ENCODE peak calls at places on chromosome 14, in six cellular contexts. One of them, this sample, is unnamed.

GRCh38 chr14:93240678-93241000 is 33.6 kb downstream of the UBR7 start:
- DNase-seq in posterior cingulate gyrus: no peak
- DNase-seq in activated naive CD8-positive, alpha-beta T cell treated with anti-CD3 and anti-CD28 coated beads, Interleukin-2, amount 10 ng/mL, durations not matched to agents 7 days and 5 days: no peak
- DNase-seq in mucosa of gallbladder: no peak
- DNase-seq in Daoy: no peak
- DNase-seq in DMS 273 treated with DMSO at 0.1 percent for 48 hours: no peak
- DNase-seq in this sample: no peak

GRCh38 chr14:75222208-75222701 is 45.8 kb upstream of the TMED10 start:
- DNase-seq in posterior cingulate gyrus: no peak
- DNase-seq in DMS 273 treated with DMSO at 0.1 percent for 48 hours: no peak
- DNase-seq in activated naive CD8-positive, alpha-beta T cell treated with anti-CD3 and anti-CD28 coated beads, Interleukin-2, amount 10 ng/mL, durations not matched to agents 7 days and 5 days: no peak
- DNase-seq in Daoy: peak; percentile 90
- DNase-seq in mucosa of gallbladder: no peak
- DNase-seq in this sample: no peak

GRCh38 chr14:77092676-77093075 is 5.4 kb upstream of the CIPC start:
- DNase-seq in posterior cingulate gyrus: no peak
- DNase-seq in DMS 273 treated with DMSO at 0.1 percent for 48 hours: no peak
- DNase-seq in Daoy: no peak
- DNase-seq in activated naive CD8-positive, alpha-beta T cell treated with anti-CD3 and anti-CD28 coated beads, Interleukin-2, amount 10 ng/mL, durations not matched to agents 7 days and 5 days: no peak
- DNase-seq in mucosa of gallbladder: no peak
- DNase-seq in this sample: no peak

GRCh38 chr14:104481323-104481722 is 98.2 kb upstream of the C14orf180 start:
- DNase-seq in mucosa of gallbladder: peak; percentile 7
- DNase-seq in Daoy: no peak
- DNase-seq in activated naive CD8-positive, alpha-beta T cell treated with anti-CD3 and anti-CD28 coated beads, Interleukin-2, amount 10 ng/mL, durations not matched to agents 7 days and 5 days: no peak
- DNase-seq in DMS 273 treated with DMSO at 0.1 percent for 48 hours: no peak
- DNase-seq in posterior cingulate gyrus: no peak
- DNase-seq in this sample: no peak

GRCh38 chr14:95877633-95878032 is 1.0 kb downstream of the TUNAR start:
- DNase-seq in DMS 273 treated with DMSO at 0.1 percent for 48 hours: no peak
- DNase-seq in posterior cingulate gyrus: no peak
- DNase-seq in mucosa of gallbladder: no peak
- DNase-seq in activated naive CD8-positive, alpha-beta T cell treated with anti-CD3 and anti-CD28 coated beads, Interleukin-2, amount 10 ng/mL, durations not matched to agents 7 days and 5 days: no peak
- DNase-seq in Daoy: no peak
- DNase-seq in this sample: no peak

GRCh38 chr14:36905272-36906046 is 243.8 kb downstream of the PAX9 start:
- DNase-seq in Daoy: no peak
- DNase-seq in DMS 273 treated with DMSO at 0.1 percent for 48 hours: no peak
- DNase-seq in posterior cingulate gyrus: no peak
- DNase-seq in mucosa of gallbladder: no peak
- DNase-seq in activated naive CD8-positive, alpha-beta T cell treated with anti-CD3 and anti-CD28 coated beads, Interleukin-2, amount 10 ng/mL, durations not matched to agents 7 days and 5 days: no peak
- DNase-seq in this sample: no peak

GRCh38 chr14:30387856-30388255 is 171.1 kb upstream of the G2E3 start:
- DNase-seq in activated naive CD8-positive, alpha-beta T cell treated with anti-CD3 and anti-CD28 coated beads, Interleukin-2, amount 10 ng/mL, durations not matched to agents 7 days and 5 days: no peak
- DNase-seq in posterior cingulate gyrus: no peak
- DNase-seq in Daoy: no peak
- DNase-seq in DMS 273 treated with DMSO at 0.1 percent for 48 hours: no peak
- DNase-seq in mucosa of gallbladder: no peak
- DNase-seq in this sample: no peak

GRCh38 chr14:99273025-99273723 is 1.2 kb upstream of the BCL11B start:
- DNase-seq in activated naive CD8-positive, alpha-beta T cell treated with anti-CD3 and anti-CD28 coated beads, Interleukin-2, amount 10 ng/mL, durations not matched to agents 7 days and 5 days: peak; percentile 72
- DNase-seq in mucosa of gallbladder: no peak
- DNase-seq in DMS 273 treated with DMSO at 0.1 percent for 48 hours: peak; percentile 74
- DNase-seq in posterior cingulate gyrus: no peak
- DNase-seq in Daoy: peak; percentile 85
- DNase-seq in this sample: no peak

GRCh38 chr14:90564496-90564895 is 167.7 kb downstream of the CALM1 start:
- DNase-seq in DMS 273 treated with DMSO at 0.1 percent for 48 hours: no peak
- DNase-seq in Daoy: no peak
- DNase-seq in posterior cingulate gyrus: no peak
- DNase-seq in activated naive CD8-positive, alpha-beta T cell treated with anti-CD3 and anti-CD28 coated beads, Interleukin-2, amount 10 ng/mL, durations not matched to agents 7 days and 5 days: no peak
- DNase-seq in mucosa of gallbladder: no peak
- DNase-seq in this sample: no peak

GRCh38 chr14:35252485-35252884 is 39.7 kb upstream of the PSMA6 start:
- DNase-seq in Daoy: no peak
- DNase-seq in mucosa of gallbladder: no peak
- DNase-seq in posterior cingulate gyrus: no peak
- DNase-seq in DMS 273 treated with DMSO at 0.1 percent for 48 hours: no peak
- DNase-seq in activated naive CD8-positive, alpha-beta T cell treated with anti-CD3 and anti-CD28 coated beads, Interleukin-2, amount 10 ng/mL, durations not matched to agents 7 days and 5 days: no peak
- DNase-seq in this sample: no peak

GRCh38 chr14:89617471-89618291 is 200.6 kb upstream of the FOXN3 start:
- DNase-seq in Daoy: peak; percentile 54
- DNase-seq in mucosa of gallbladder: peak; percentile 20
- DNase-seq in posterior cingulate gyrus: no peak
- DNase-seq in DMS 273 treated with DMSO at 0.1 percent for 48 hours: peak; percentile 12
- DNase-seq in activated naive CD8-positive, alpha-beta T cell treated with anti-CD3 and anti-CD28 coated beads, Interleukin-2, amount 10 ng/mL, durations not matched to agents 7 days and 5 days: peak; percentile 54
- DNase-seq in this sample: no peak

GRCh38 chr14:86296173-86296572 is 766.2 kb downstream of the FLRT2 start:
- DNase-seq in DMS 273 treated with DMSO at 0.1 percent for 48 hours: peak; percentile 97
- DNase-seq in Daoy: peak; percentile 76
- DNase-seq in mucosa of gallbladder: no peak
- DNase-seq in activated naive CD8-positive, alpha-beta T cell treated with anti-CD3 and anti-CD28 coated beads, Interleukin-2, amount 10 ng/mL, durations not matched to agents 7 days and 5 days: no peak
- DNase-seq in posterior cingulate gyrus: no peak
- DNase-seq in this sample: no peak

GRCh38 chr14:93923586-93923985 is 3.6 kb upstream of the FAM181A start:
- DNase-seq in DMS 273 treated with DMSO at 0.1 percent for 48 hours: no peak
- DNase-seq in mucosa of gallbladder: no peak
- DNase-seq in activated naive CD8-positive, alpha-beta T cell treated with anti-CD3 and anti-CD28 coated beads, Interleukin-2, amount 10 ng/mL, durations not matched to agents 7 days and 5 days: no peak
- DNase-seq in posterior cingulate gyrus: no peak
- DNase-seq in Daoy: no peak
- DNase-seq in this sample: no peak

GRCh38 chr14:71139058-71139946 is 232.0 kb downstream of the PCNX1 start:
- DNase-seq in mucosa of gallbladder: peak; percentile 42
- DNase-seq in posterior cingulate gyrus: peak; percentile 22
- DNase-seq in DMS 273 treated with DMSO at 0.1 percent for 48 hours: no peak
- DNase-seq in activated naive CD8-positive, alpha-beta T cell treated with anti-CD3 and anti-CD28 coated beads, Interleukin-2, amount 10 ng/mL, durations not matched to agents 7 days and 5 days: peak; percentile 67
- DNase-seq in Daoy: peak; percentile 71
- DNase-seq in this sample: peak; percentile 55

GRCh38 chr14:60248697-60249314 is at the start of gene PPM1A:
- DNase-seq in posterior cingulate gyrus: peak; percentile 91
- DNase-seq in activated naive CD8-positive, alpha-beta T cell treated with anti-CD3 and anti-CD28 coated beads, Interleukin-2, amount 10 ng/mL, durations not matched to agents 7 days and 5 days: peak; percentile 93
- DNase-seq in DMS 273 treated with DMSO at 0.1 percent for 48 hours: peak; percentile 88
- DNase-seq in mucosa of gallbladder: peak; percentile 97
- DNase-seq in Daoy: peak; percentile 98
- DNase-seq in this sample: peak; percentile 97

GRCh38 chr14:92635896-92636295 is 112.5 kb downstream of the LGMN start:
- DNase-seq in DMS 273 treated with DMSO at 0.1 percent for 48 hours: no peak
- DNase-seq in activated naive CD8-positive, alpha-beta T cell treated with anti-CD3 and anti-CD28 coated beads, Interleukin-2, amount 10 ng/mL, durations not matched to agents 7 days and 5 days: no peak
- DNase-seq in Daoy: no peak
- DNase-seq in posterior cingulate gyrus: no peak
- DNase-seq in mucosa of gallbladder: no peak
- DNase-seq in this sample: no peak

GRCh38 chr14:21711360-21711961 is 37.8 kb upstream of the OR4E1 start:
- DNase-seq in mucosa of gallbladder: no peak
- DNase-seq in posterior cingulate gyrus: no peak
- DNase-seq in Daoy: peak; percentile 25
- DNase-seq in DMS 273 treated with DMSO at 0.1 percent for 48 hours: no peak
- DNase-seq in activated naive CD8-positive, alpha-beta T cell treated with anti-CD3 and anti-CD28 coated beads, Interleukin-2, amount 10 ng/mL, durations not matched to agents 7 days and 5 days: no peak
- DNase-seq in this sample: no peak

GRCh38 chr14:70585221-70585620 is 15.2 kb downstream of the MED6 start:
- DNase-seq in mucosa of gallbladder: no peak
- DNase-seq in DMS 273 treated with DMSO at 0.1 percent for 48 hours: no peak
- DNase-seq in Daoy: no peak
- DNase-seq in activated naive CD8-positive, alpha-beta T cell treated with anti-CD3 and anti-CD28 coated beads, Interleukin-2, amount 10 ng/mL, durations not matched to agents 7 days and 5 days: no peak
- DNase-seq in posterior cingulate gyrus: no peak
- DNase-seq in this sample: no peak

GRCh38 chr14:54893151-54893760 is 9.4 kb downstream of the GCH1 start:
- DNase-seq in DMS 273 treated with DMSO at 0.1 percent for 48 hours: peak; percentile 36
- DNase-seq in activated naive CD8-positive, alpha-beta T cell treated with anti-CD3 and anti-CD28 coated beads, Interleukin-2, amount 10 ng/mL, durations not matched to agents 7 days and 5 days: no peak
- DNase-seq in Daoy: peak; percentile 83
- DNase-seq in mucosa of gallbladder: peak; percentile 36
- DNase-seq in posterior cingulate gyrus: no peak
- DNase-seq in this sample: no peak

GRCh38 chr14:77123381-77124344 is 17.9 kb downstream of the ZDHHC22 start:
- DNase-seq in activated naive CD8-positive, alpha-beta T cell treated with anti-CD3 and anti-CD28 coated beads, Interleukin-2, amount 10 ng/mL, durations not matched to agents 7 days and 5 days: no peak
- DNase-seq in mucosa of gallbladder: peak; percentile 90
- DNase-seq in DMS 273 treated with DMSO at 0.1 percent for 48 hours: peak; percentile 14
- DNase-seq in Daoy: peak; percentile 19
- DNase-seq in posterior cingulate gyrus: peak; percentile 29
- DNase-seq in this sample: peak; percentile 78

GRCh38 chr14:29925106-29925722 is 2.4 kb downstream of the PRKD1 start:
- DNase-seq in posterior cingulate gyrus: no peak
- DNase-seq in activated naive CD8-positive, alpha-beta T cell treated with anti-CD3 and anti-CD28 coated beads, Interleukin-2, amount 10 ng/mL, durations not matched to agents 7 days and 5 days: no peak
- DNase-seq in Daoy: peak; percentile 26
- DNase-seq in mucosa of gallbladder: no peak
- DNase-seq in DMS 273 treated with DMSO at 0.1 percent for 48 hours: no peak
- DNase-seq in this sample: no peak

GRCh38 chr14:95482967-95483842 is 33.2 kb downstream of the SYNE3 start:
- DNase-seq in Daoy: peak; percentile 98
- DNase-seq in DMS 273 treated with DMSO at 0.1 percent for 48 hours: no peak
- DNase-seq in posterior cingulate gyrus: no peak
- DNase-seq in mucosa of gallbladder: peak; percentile 75
- DNase-seq in activated naive CD8-positive, alpha-beta T cell treated with anti-CD3 and anti-CD28 coated beads, Interleukin-2, amount 10 ng/mL, durations not matched to agents 7 days and 5 days: no peak
- DNase-seq in this sample: no peak

GRCh38 chr14:93100570-93100969 is 15.2 kb downstream of the ITPK1 start:
- DNase-seq in activated naive CD8-positive, alpha-beta T cell treated with anti-CD3 and anti-CD28 coated beads, Interleukin-2, amount 10 ng/mL, durations not matched to agents 7 days and 5 days: no peak
- DNase-seq in posterior cingulate gyrus: no peak
- DNase-seq in DMS 273 treated with DMSO at 0.1 percent for 48 hours: peak; percentile 11
- DNase-seq in Daoy: peak; percentile 64
- DNase-seq in mucosa of gallbladder: no peak
- DNase-seq in this sample: no peak

GRCh38 chr14:58491593-58491992 is 64.1 kb downstream of the KIAA0586 start:
- DNase-seq in activated naive CD8-positive, alpha-beta T cell treated with anti-CD3 and anti-CD28 coated beads, Interleukin-2, amount 10 ng/mL, durations not matched to agents 7 days and 5 days: no peak
- DNase-seq in posterior cingulate gyrus: no peak
- DNase-seq in mucosa of gallbladder: no peak
- DNase-seq in DMS 273 treated with DMSO at 0.1 percent for 48 hours: no peak
- DNase-seq in Daoy: no peak
- DNase-seq in this sample: no peak